ENCODE peak calls at places on chromosomes 4 and X, in ten cellular contexts. S, J, E, P, L, H, Y, O, A and R are unnamed samples.
A peak's percentile ranks its signal among the peaks of the same experiment; 100 is the strongest.

GRCh38 chr4:27638163-27638915 is 777.7 kb downstream of the STIM2 start:
- DNase-seq in J (no peak), Y (no peak), L (no peak), P (no peak), H (no peak), A (no peak), O (no peak), E (no peak), S (no peak), R (no peak)

GRCh38 chr4:8730681-8731080 is 138.1 kb downstream of the CPZ start:
- DNase-seq in O (no peak), L (no peak), E (no peak), J (no peak), H (no peak), S (no peak), A (no peak), Y (no peak), P (no peak), R (no peak)

GRCh38 chr4:53068755-53069154 is 206.6 kb downstream of the RASL11B start:
- DNase-seq in S (no peak), H (no peak), Y (no peak), L (no peak), A (peak; percentile 53), O (no peak), J (no peak), E (no peak), P (no peak), R (no peak)

GRCh38 chr4:99383833-99384392 is 31.4 kb upstream of the ADH1C start:
- DNase-seq in S (no peak), A (peak; percentile 95), L (no peak), H (no peak), P (no peak), O (no peak), Y (no peak), E (no peak), J (no peak), R (no peak)

GRCh38 chrX:47145408-47146120 is 543 bp downstream of the RBM10 start:
- DNase-seq in Y (no peak), A (peak; percentile 57), P (no peak), H (no peak), E (no peak), J (no peak), S (peak; percentile 36), O (no peak), L (peak; percentile 31), R (no peak)

GRCh38 chrX:48466696-48467095 is 3.4 kb downstream of the SLC38A5 start:
- DNase-seq in P (no peak), L (no peak), A (no peak), S (no peak), H (no peak), O (no peak), E (no peak), Y (no peak), J (no peak), R (no peak)

GRCh38 chrX:68232206-68232605 is 201.1 kb downstream of the OPHN1 start:
- DNase-seq in P (no peak), H (no peak), O (no peak), S (no peak), J (no peak), L (no peak), A (no peak), E (no peak), Y (no peak), R (no peak)

GRCh38 chrX:100643943-100644587 is at the start of gene SRPX2:
- DNase-seq in A (peak; percentile 90), Y (peak; percentile 57), E (no peak), J (peak; percentile 26), O (no peak), H (peak; percentile 14), P (no peak), S (no peak), L (no peak), R (no peak)

GRCh38 chr4:156642161-156642560 is 329.4 kb downstream of the PDGFC start:
- DNase-seq in A (peak; percentile 5), O (no peak), Y (no peak), P (no peak), L (no peak), H (no peak), J (no peak), E (no peak), S (no peak), R (no peak)

GRCh38 chr4:24470681-24471622 is 113.4 kb downstream of the DHX15 start:
- DNase-seq in J (peak; percentile 20), Y (no peak), A (peak; percentile 66), L (peak; percentile 71), P (no peak), E (no peak), H (no peak), S (peak; percentile 38), O (peak; percentile 52), R (peak; percentile 46)

GRCh38 chrX:65635371-65635770 is 32.1 kb upstream of the MSN start:
- DNase-seq in S (no peak), A (peak; percentile 49), E (no peak), P (no peak), L (no peak), O (no peak), J (peak; percentile 19), Y (no peak), H (no peak), R (no peak)

GRCh38 chr4:95778666-95779065 is 61.2 kb upstream of the PDHA2 start:
- DNase-seq in A (no peak), H (no peak), S (no peak), J (no peak), E (no peak), P (no peak), L (no peak), Y (no peak), O (no peak), R (no peak)

GRCh38 chrX:153353416-153353815 is 19.5 kb downstream of the ZNF275 start:
- DNase-seq in Y (no peak), O (no peak), E (no peak), L (no peak), J (no peak), P (no peak), H (no peak), S (peak; percentile 27), A (no peak), R (no peak)